ENCODE peak calls at places on chromosomes 11 and 22, in ten cellular contexts. W, Y, N, D, R, G, X, Q, T and B are unnamed samples. For H3K9me3, the result is how much of the 10 kb centered on the place peaks cover.

GRCh38 chr11:20027546-20028014 is 132.7 kb downstream of the DBX1 start:
- DNase-seq in R (no peak), Q (no peak), X (no peak), N (no peak), T (peak), W (no peak), G (no peak), D (no peak), Y (no peak), B (no peak)

GRCh38 chr22:26576026-26576680 is 13.8 kb downstream of the TPST2 start:
- DNase-seq in G (no peak), T (peak), X (no peak), R (no peak), D (no peak), Y (no peak), W (no peak), N (no peak), Q (no peak), B (no peak)

GRCh38 chr11:16587670-16588069 is 150.8 kb upstream of the C11orf58 start:
- DNase-seq in G (no peak), X (peak), D (no peak), Q (peak), T (no peak), R (no peak), N (peak), Y (no peak), W (no peak), B (no peak)

GRCh38 chr11:121534131-121535093 is 81.6 kb upstream of the SORL1-AS1 start:
- DNase-seq in R (no peak), Y (no peak), N (no peak), D (no peak), Q (no peak), W (no peak), X (peak), T (peak), G (no peak), B (no peak)

GRCh38 chr11:95699631-95700470 is 89.7 kb downstream of the FAM76B start:
- DNase-seq in D (no peak), T (peak), R (no peak), Q (no peak), X (no peak), Y (no peak), N (no peak), W (no peak), G (no peak), B (no peak)

GRCh38 chr11:95937358-95937757 is 13.5 kb upstream of the MTMR2 start:
- DNase-seq in W (no peak), Q (no peak), Y (no peak), T (no peak), G (no peak), R (no peak), N (no peak), D (no peak), X (no peak), B (no peak)

GRCh38 chr22:23281406-23282088 is 101.2 kb downstream of the BCR start:
- DNase-seq in D (peak), Q (peak), T (peak), G (peak), X (peak), N (peak), W (peak), Y (peak), R (peak), B (peak)

GRCh38 chr11:95147364-95147905 is 57.8 kb downstream of the ENDOD1 start:
- DNase-seq in Y (no peak), G (no peak), D (no peak), X (peak), Q (no peak), W (no peak), N (no peak), T (peak), R (no peak), B (no peak)

GRCh38 chr11:111378773-111379499 is at the start of gene POU2AF1:
- DNase-seq in G (peak), X (no peak), T (peak), W (peak), D (no peak), Y (no peak), R (no peak), N (no peak), Q (peak), B (peak)

GRCh38 chr11:125348704-125349635 is 147.1 kb downstream of the FEZ1 start:
- DNase-seq in Q (peak), D (no peak), R (no peak), X (peak), N (peak), W (peak), T (peak), G (peak), Y (peak), B (peak)

GRCh38 chr11:76658651-76659650 is 11.6 kb downstream of the LRRC32 start:
- DNase-seq in W (no peak), G (peak), N (no peak), Y (no peak), Q (no peak), D (no peak), T (no peak), R (no peak), X (no peak), B (no peak)

GRCh38 chr11:5620606-5621521 is 3.9 kb upstream of the TRIM34 start:
- DNase-seq in Q (no peak), T (peak), W (no peak), X (peak), Y (no peak), N (no peak), D (no peak), G (no peak), R (peak), B (no peak)

GRCh38 chr11:115528217-115528616 is 24.0 kb upstream of the CADM1 start:
- DNase-seq in X (no peak), G (no peak), N (no peak), Y (no peak), Q (peak), R (no peak), T (no peak), W (peak), D (no peak), B (no peak)

GRCh38 chr11:83206221-83206620 is 12.7 kb downstream of the ANKRD42 start:
- DNase-seq in Q (no peak), W (no peak), D (no peak), Y (no peak), X (no peak), G (no peak), N (no peak), R (no peak), T (no peak), B (no peak)

GRCh38 chr11:130418210-130418609 is 10.2 kb downstream of the ADAMTS8 start:
- DNase-seq in G (no peak), R (no peak), X (no peak), Q (no peak), W (no peak), N (no peak), D (no peak), Y (no peak), T (no peak), B (no peak)

GRCh38 chr11:7555067-7555699 is 41.4 kb downstream of the PPFIBP2 start:
- DNase-seq in D (no peak), Q (peak), X (peak), Y (no peak), G (no peak), N (peak), R (no peak), T (no peak), W (peak), B (no peak)

GRCh38 chr22:45164217-45165123 is 745 bp downstream of the NUP50 start:
- DNase-seq in G (no peak), Q (peak), Y (no peak), R (no peak), D (no peak), N (peak), T (peak), X (peak), W (peak), B (no peak)

GRCh38 chr11:130308925-130309324 is 5.8 kb downstream of the ZBTB44 start:
- DNase-seq in D (no peak), W (no peak), T (no peak), R (no peak), N (no peak), X (no peak), G (no peak), Q (no peak), Y (no peak), B (no peak)

GRCh38 chr11:74822187-74822586 is 73.5 kb downstream of the RNF169 start:
- DNase-seq in N (no peak), Y (no peak), R (no peak), D (no peak), G (no peak), T (peak), Q (no peak), X (peak), W (no peak), B (no peak)

GRCh38 chr11:12216542-12217422 is 106.4 kb downstream of the MICAL2 start:
- DNase-seq in W (peak), R (no peak), Q (no peak), D (no peak), X (peak), G (no peak), N (no peak), Y (no peak), T (peak), B (no peak)

GRCh38 chr11:73374130-73374529 is 2.1 kb upstream of the RELT start:
- DNase-seq in Y (no peak), Q (no peak), T (no peak), W (no peak), X (no peak), R (no peak), D (no peak), G (no peak), N (no peak), B (no peak)

DNA sequence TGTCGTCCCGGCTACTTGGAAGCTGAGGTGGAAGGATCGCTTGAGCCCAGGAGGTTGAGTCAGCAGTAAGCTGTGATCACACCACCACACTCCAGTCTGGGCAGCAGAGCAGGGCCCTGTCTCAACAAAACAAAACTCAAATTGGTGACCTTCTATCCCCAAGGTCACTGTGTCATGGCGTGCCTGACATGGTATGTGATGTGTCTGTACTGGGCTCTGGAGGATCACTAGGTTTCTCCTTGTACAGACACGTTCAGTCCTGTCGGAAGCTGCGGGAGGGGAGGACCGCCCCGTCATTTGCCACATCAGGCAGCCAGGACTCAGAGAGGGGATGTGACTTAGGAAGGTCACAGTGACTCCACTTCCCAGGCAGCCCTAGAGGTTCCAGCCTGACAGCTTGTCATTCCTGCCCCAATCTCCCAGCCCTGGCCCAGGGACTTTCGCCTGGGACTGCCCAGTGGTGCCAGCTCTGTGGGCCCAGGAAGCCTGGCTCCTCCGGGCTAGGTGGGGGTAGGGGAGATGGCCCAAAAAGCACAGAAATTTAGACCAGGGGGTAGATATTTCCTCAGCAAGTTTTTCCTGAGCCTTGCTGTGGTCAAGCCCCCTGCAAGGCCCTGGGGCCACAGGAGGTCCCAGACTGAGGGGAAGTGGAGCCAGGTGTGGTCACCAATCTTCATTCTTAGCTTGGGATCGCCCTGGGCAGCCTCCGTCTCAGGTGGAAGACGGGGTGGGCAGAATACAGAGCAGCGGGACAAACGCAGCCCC is 53.2 kb downstream of the TRIOBP start:
- DNase-seq in G (no peak), N (no peak), Y (no peak), Q (peak), R (no peak), D (no peak), W (peak), T (peak), X (no peak), B (no peak)
- H3K27ac ChIP-seq in G (no peak), N (peak), Y (peak), Q (peak), R (peak), D (peak), W (peak), T (peak), X (peak), B (no peak)

DNA sequence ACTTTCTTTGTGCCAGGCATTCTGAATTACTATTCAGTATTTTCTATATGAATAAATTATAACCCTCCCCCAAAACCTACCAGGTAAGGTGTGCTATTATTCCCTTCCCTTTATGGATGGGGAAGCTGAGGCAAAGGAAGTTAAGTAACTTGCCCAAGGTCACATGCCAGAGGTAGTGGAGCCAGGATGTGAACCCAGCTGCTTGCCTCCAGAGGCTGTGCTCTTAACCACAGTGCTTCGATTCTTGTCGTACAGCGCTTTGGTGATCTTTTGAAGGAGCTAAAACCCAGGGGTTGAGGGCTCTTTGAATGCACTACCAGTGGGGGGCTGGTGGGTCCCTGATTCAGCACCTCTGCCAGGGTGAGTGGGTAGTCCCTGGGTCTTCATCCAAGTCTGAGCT is 18.8 kb downstream of the MCM5 start:
- DNase-seq in Q (no peak), Y (no peak), R (no peak), G (no peak), D (no peak), N (no peak), W (no peak), X (no peak), T (no peak), B (no peak)
- H3K9me3 ChIP-seq in Q (under half), Y (under half), R (under half), G (under half), D (under half), N (under half), W (under half), X (under half), T (under half), B (under half)

DNA sequence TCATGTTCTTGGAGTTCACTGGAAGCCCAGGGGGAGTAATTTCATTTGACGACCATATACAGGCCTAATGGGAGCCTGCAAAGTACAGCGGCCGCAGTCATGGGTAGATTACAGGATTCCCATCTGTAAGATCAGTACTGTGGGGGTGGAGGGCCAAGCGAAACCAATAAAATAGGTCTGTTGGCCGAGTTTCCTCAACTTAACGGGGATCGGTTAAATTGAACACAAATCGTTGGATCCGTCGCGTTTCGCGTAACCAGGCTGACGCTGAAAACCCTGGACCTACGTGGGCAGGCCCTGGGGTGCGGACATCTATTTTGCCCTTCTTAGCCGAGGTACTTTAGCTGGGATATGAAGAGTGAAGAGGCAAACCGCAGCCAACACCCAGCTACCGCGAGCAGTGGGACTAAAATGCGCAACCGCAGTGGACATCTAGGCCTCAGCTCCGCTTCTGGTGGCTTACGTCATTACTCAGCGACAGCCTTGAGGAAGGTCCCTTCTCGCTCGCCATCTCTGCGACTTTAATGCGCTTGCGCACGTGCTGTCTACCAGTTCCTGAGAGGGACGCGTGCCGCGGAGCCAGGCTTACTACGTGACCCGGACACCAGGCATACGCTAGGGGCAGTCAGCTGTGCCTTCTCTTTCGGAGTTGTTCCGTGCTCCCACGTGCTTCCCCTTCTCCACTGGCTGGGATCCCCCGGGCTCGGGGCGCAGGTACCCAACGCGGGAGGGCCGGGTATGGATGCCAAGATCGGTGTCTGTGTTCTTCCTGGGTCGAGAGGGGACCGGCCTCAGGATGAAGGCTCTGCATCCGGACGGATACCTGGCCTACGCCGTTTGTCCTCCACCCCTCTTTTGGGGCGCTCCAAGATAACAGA is at the start of gene NAT10:
- DNase-seq in R (peak), W (peak), G (peak), Y (peak), X (peak), N (peak), D (peak), T (peak), Q (peak), B (peak)
- TF ChIP-seq CTCF in R (no peak), W (peak), G (peak), Y (peak), X (peak), N (peak), D (peak), T (no peak), Q (no peak), B (no peak)

GRCh38 chr22:17733484-17733883 is 40.8 kb downstream of the BID start:
- DNase-seq in X (no peak), R (no peak), T (peak), D (no peak), W (no peak), N (no peak), Y (no peak), Q (no peak), G (no peak), B (no peak)
- H3K27ac ChIP-seq in X (no peak), R (no peak), T (peak), D (no peak), W (no peak), N (no peak), Y (no peak), Q (no peak), G (no peak), B (peak)

GRCh38 chr22:48603621-48604320 is 1223.9 kb downstream of the BRD1 start:
- DNase-seq in Q (no peak), R (no peak), G (no peak), T (no peak), N (no peak), X (no peak), D (no peak), Y (no peak), W (no peak), B (no peak)
- H3K9me3 ChIP-seq in Q (under half), R (under half), G (under half), T (under half), N (under half), X (under half), D (under half), Y (under half), W (under half), B (under half)

GRCh38 chr11:812390-812789 is 2.6 kb downstream of the RPLP2 start:
- DNase-seq in T (no peak), Q (no peak), N (no peak), Y (no peak), R (no peak), X (no peak), W (no peak), D (no peak), G (no peak), B (no peak)

GRCh38 chr11:811446-812245 is 1.9 kb downstream of the RPLP2 start:
- DNase-seq in N (no peak), G (no peak), D (no peak), Q (no peak), Y (no peak), R (no peak), W (no peak), T (no peak), X (no peak), B (no peak)

GRCh38 chr11:808427-809286 is 1.1 kb upstream of the RPLP2 start:
- DNase-seq in X (no peak), D (no peak), Q (no peak), T (no peak), Y (no peak), W (no peak), R (no peak), G (no peak), N (peak), B (no peak)

GRCh38 chr11:809287-810039 is at the start of gene RPLP2:
- DNase-seq in Y (peak), T (peak), G (peak), R (peak), N (peak), Q (peak), W (peak), X (peak), D (peak), B (peak)

DNA sequence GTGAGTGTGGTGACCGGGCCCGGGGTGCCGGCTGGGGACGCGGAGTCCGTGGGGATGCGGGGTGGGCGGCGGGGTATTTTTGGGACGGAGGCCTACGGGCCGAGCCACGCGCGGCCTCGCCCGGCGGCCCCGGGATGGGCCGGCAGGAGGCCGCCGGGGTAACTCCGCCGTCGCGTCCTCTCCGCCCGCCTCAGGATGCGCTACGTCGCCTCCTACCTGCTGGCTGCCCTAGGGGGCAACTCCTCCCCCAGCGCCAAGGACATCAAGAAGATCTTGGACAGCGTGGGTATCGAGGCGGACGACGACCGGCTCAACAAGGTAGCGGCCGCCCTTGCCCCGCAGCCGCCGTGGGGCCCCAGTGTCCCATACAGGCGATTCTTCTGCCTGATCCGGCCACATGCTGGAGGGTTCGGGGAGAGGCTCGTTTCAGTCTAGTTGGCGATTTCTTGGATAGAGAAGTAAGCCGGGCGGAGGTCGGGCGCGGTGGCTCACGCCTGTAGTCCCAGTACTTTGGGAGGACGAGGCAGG is 337 bp downstream of the RPLP2 start:
- DNase-seq in N (no peak), Y (no peak), T (no peak), X (no peak), Q (no peak), D (no peak), G (no peak), R (no peak), W (no peak), B (no peak)
- TF ChIP-seq CTCF in N (no peak), Y (peak), T (no peak), X (no peak), Q (no peak), D (peak), G (peak), R (no peak), W (no peak), B (no peak)

DNA sequence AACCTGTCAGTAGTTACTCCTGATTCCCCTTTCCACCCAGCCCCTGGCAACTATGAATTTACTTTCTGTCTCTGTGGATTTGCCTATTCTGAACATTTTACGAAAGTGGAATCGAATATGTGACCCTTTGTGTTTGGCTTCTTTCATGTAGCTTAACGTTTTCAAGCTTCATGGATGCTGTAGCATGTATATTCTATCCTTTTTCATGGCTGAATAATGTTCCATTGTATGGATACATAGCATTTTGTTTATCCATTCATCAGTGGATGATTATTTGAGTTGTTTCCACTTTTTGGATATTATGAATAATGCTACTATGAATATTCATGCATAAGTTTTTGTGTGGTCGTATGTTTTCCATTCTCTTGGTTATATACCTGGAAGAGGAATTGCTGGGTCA is 9.2 kb upstream of the GLB1L2 start:
- DNase-seq in T (no peak), N (no peak), R (no peak), W (no peak), Y (no peak), Q (no peak), D (no peak), G (no peak), X (no peak), B (no peak)
- H3K27ac ChIP-seq in T (no peak), N (no peak), R (no peak), W (no peak), Y (no peak), Q (no peak), D (no peak), G (no peak), X (no peak), B (no peak)